ENCODE peak calls at places on chromosomes 7 and 10, in five cellular contexts. One of them, this sample, is unnamed.

GRCh38 chr7:69597278-69598076 is 798 bp upstream of the AUTS2 start:
- DNase-seq in iris pigment epithelial cell: peak; percentile 4
- DNase-seq in activated CD8-positive, alpha-beta memory T cell treated with anti-CD3 and anti-CD28 coated beads for 48 hours: no peak
- DNase-seq in nephron progenitor cell: peak; percentile 70
- DNase-seq in CD4-positive, CD25-positive, alpha-beta regulatory T cell: no peak
- DNase-seq in this sample: peak; percentile 79

GRCh38 chr10:32141018-32141807 is 85.0 kb upstream of the KIF5B start:
- DNase-seq in iris pigment epithelial cell: peak; percentile 31
- DNase-seq in activated CD8-positive, alpha-beta memory T cell treated with anti-CD3 and anti-CD28 coated beads for 48 hours: no peak
- DNase-seq in nephron progenitor cell: no peak
- DNase-seq in CD4-positive, CD25-positive, alpha-beta regulatory T cell: no peak
- DNase-seq in this sample: no peak

GRCh38 chr10:35642023-35642792 is at the start of gene FZD8:
- DNase-seq in iris pigment epithelial cell: peak; percentile 94
- DNase-seq in activated CD8-positive, alpha-beta memory T cell treated with anti-CD3 and anti-CD28 coated beads for 48 hours: peak; percentile 50
- DNase-seq in nephron progenitor cell: peak; percentile 93
- DNase-seq in CD4-positive, CD25-positive, alpha-beta regulatory T cell: peak; percentile 77
- DNase-seq in this sample: peak; percentile 96

GRCh38 chr10:119306514-119306951 is 99.2 kb downstream of the GRK5 start:
- DNase-seq in iris pigment epithelial cell: peak; percentile 47
- DNase-seq in activated CD8-positive, alpha-beta memory T cell treated with anti-CD3 and anti-CD28 coated beads for 48 hours: no peak
- DNase-seq in nephron progenitor cell: no peak
- DNase-seq in CD4-positive, CD25-positive, alpha-beta regulatory T cell: peak; percentile 89
- DNase-seq in this sample: no peak

GRCh38 chr10:85650791-85651506 is 715.6 kb downstream of the GRID1 start:
- DNase-seq in iris pigment epithelial cell: no peak
- DNase-seq in activated CD8-positive, alpha-beta memory T cell treated with anti-CD3 and anti-CD28 coated beads for 48 hours: no peak
- DNase-seq in nephron progenitor cell: no peak
- DNase-seq in CD4-positive, CD25-positive, alpha-beta regulatory T cell: no peak
- DNase-seq in this sample: no peak

GRCh38 chr7:1675673-1676549 is 5.8 kb downstream of the ELFN1 start:
- DNase-seq in iris pigment epithelial cell: no peak
- DNase-seq in activated CD8-positive, alpha-beta memory T cell treated with anti-CD3 and anti-CD28 coated beads for 48 hours: no peak
- DNase-seq in nephron progenitor cell: no peak
- DNase-seq in CD4-positive, CD25-positive, alpha-beta regulatory T cell: no peak
- DNase-seq in this sample: no peak

GRCh38 chr7:21167942-21168341 is 259.9 kb upstream of the SP4 start:
- DNase-seq in iris pigment epithelial cell: no peak
- DNase-seq in activated CD8-positive, alpha-beta memory T cell treated with anti-CD3 and anti-CD28 coated beads for 48 hours: no peak
- DNase-seq in nephron progenitor cell: no peak
- DNase-seq in CD4-positive, CD25-positive, alpha-beta regulatory T cell: no peak
- DNase-seq in this sample: no peak

GRCh38 chr7:149385195-149385955 is 75.5 kb downstream of the ZNF777 start:
- DNase-seq in iris pigment epithelial cell: no peak
- DNase-seq in activated CD8-positive, alpha-beta memory T cell treated with anti-CD3 and anti-CD28 coated beads for 48 hours: no peak
- DNase-seq in nephron progenitor cell: no peak
- DNase-seq in CD4-positive, CD25-positive, alpha-beta regulatory T cell: no peak
- DNase-seq in this sample: no peak

GRCh38 chr10:132257271-132257670 is 50.5 kb downstream of the STK32C start:
- DNase-seq in iris pigment epithelial cell: peak; percentile 39
- DNase-seq in activated CD8-positive, alpha-beta memory T cell treated with anti-CD3 and anti-CD28 coated beads for 48 hours: no peak
- DNase-seq in nephron progenitor cell: no peak
- DNase-seq in CD4-positive, CD25-positive, alpha-beta regulatory T cell: no peak
- DNase-seq in this sample: no peak

GRCh38 chr7:1555046-1555812 is 776 bp downstream of the TMEM184A start:
- DNase-seq in iris pigment epithelial cell: peak; percentile 80
- DNase-seq in activated CD8-positive, alpha-beta memory T cell treated with anti-CD3 and anti-CD28 coated beads for 48 hours: no peak
- DNase-seq in nephron progenitor cell: peak; percentile 62
- DNase-seq in CD4-positive, CD25-positive, alpha-beta regulatory T cell: no peak
- DNase-seq in this sample: peak; percentile 60

GRCh38 chr7:73920406-73921134 is 59.6 kb downstream of the TMEM270 start:
- DNase-seq in iris pigment epithelial cell: no peak
- DNase-seq in activated CD8-positive, alpha-beta memory T cell treated with anti-CD3 and anti-CD28 coated beads for 48 hours: no peak
- DNase-seq in nephron progenitor cell: no peak
- DNase-seq in CD4-positive, CD25-positive, alpha-beta regulatory T cell: no peak
- DNase-seq in this sample: no peak

GRCh38 chr7:18345641-18346234 is 149.8 kb upstream of the HDAC9 start:
- DNase-seq in iris pigment epithelial cell: peak; percentile 38
- DNase-seq in activated CD8-positive, alpha-beta memory T cell treated with anti-CD3 and anti-CD28 coated beads for 48 hours: no peak
- DNase-seq in nephron progenitor cell: peak; percentile 53
- DNase-seq in CD4-positive, CD25-positive, alpha-beta regulatory T cell: peak; percentile 29
- DNase-seq in this sample: peak; percentile 88

GRCh38 chr7:46220066-46220630 is 299.1 kb upstream of the IGFBP3 start:
- DNase-seq in iris pigment epithelial cell: no peak
- DNase-seq in activated CD8-positive, alpha-beta memory T cell treated with anti-CD3 and anti-CD28 coated beads for 48 hours: no peak
- DNase-seq in nephron progenitor cell: no peak
- DNase-seq in CD4-positive, CD25-positive, alpha-beta regulatory T cell: no peak
- DNase-seq in this sample: no peak

GRCh38 chr10:69004821-69005220 is 16.2 kb downstream of the KIFBP start:
- DNase-seq in iris pigment epithelial cell: peak; percentile 62
- DNase-seq in activated CD8-positive, alpha-beta memory T cell treated with anti-CD3 and anti-CD28 coated beads for 48 hours: no peak
- DNase-seq in nephron progenitor cell: no peak
- DNase-seq in CD4-positive, CD25-positive, alpha-beta regulatory T cell: peak; percentile 62
- DNase-seq in this sample: peak; percentile 49